ENCODE peak calls at places on chromosome 19, in six cellular contexts. J is breast epithelium, P is GM12891, A is HCT116, M is spleen, X is SK-N-SH. K is an unnamed sample.

GRCh38 chr19:16161848-16162247 is 11.5 kb downstream of the CIB3 start:
- DNase-seq in P (no peak), J (no peak), M (no peak), A (peak), X (no peak), K (no peak)

GRCh38 chr19:34505321-34506025 is 23.9 kb downstream of the WTIP start:
- DNase-seq in J (no peak), A (no peak), M (no peak), X (peak), P (no peak), K (no peak)

GRCh38 chr19:46299004-46299509 is 2.2 kb downstream of the HIF3A start:
- DNase-seq in P (no peak), M (peak), X (peak), J (peak), A (peak), K (peak)

GRCh38 chr19:41175825-41176734 is 16.9 kb upstream of the CYP2S1 start:
- DNase-seq in A (peak), M (no peak), X (no peak), J (no peak), P (no peak), K (peak)

GRCh38 chr19:23283925-23284324 is 33.7 kb upstream of the ZNF724 start:
- DNase-seq in M (no peak), X (peak), J (peak), P (peak), A (peak), K (no peak)

GRCh38 chr19:30107351-30107750 is 165.3 kb downstream of the URI1 start:
- DNase-seq in M (peak), X (no peak), P (no peak), A (no peak), J (no peak), K (no peak)

GRCh38 chr19:16155128-16155527 is 11.6 kb downstream of the HSH2D start:
- DNase-seq in J (no peak), P (no peak), A (no peak), X (no peak), M (no peak), K (no peak)

GRCh38 chr19:51439021-51439465 is 19.2 kb downstream of the SIGLEC8 start:
- DNase-seq in X (no peak), A (no peak), J (no peak), M (peak), P (no peak), K (no peak)

GRCh38 chr19:55673465-55673864 is 1.6 kb upstream of the EPN1 start:
- DNase-seq in P (no peak), X (no peak), A (no peak), J (no peak), M (no peak), K (no peak)

GRCh38 chr19:45901912-45902650 is at the start of gene MYPOP:
- DNase-seq in J (no peak), X (peak), P (no peak), M (no peak), A (no peak), K (no peak)

GRCh38 chr19:29878973-29879654 is 62.9 kb upstream of the URI1 start:
- DNase-seq in J (peak), A (peak), M (peak), P (no peak), X (peak), K (no peak)

GRCh38 chr19:47729468-47729798 is 15.9 kb upstream of the NOP53 start:
- DNase-seq in P (no peak), M (no peak), A (peak), X (no peak), J (peak), K (peak)

GRCh38 chr19:33297401-33298145 is 4.8 kb downstream of the CEBPA start:
- DNase-seq in A (no peak), X (peak), P (no peak), J (peak), M (peak), K (peak)

GRCh38 chr19:1997353-1998233 is 17.9 kb downstream of the BTBD2 start:
- DNase-seq in X (no peak), M (no peak), A (no peak), P (no peak), J (no peak), K (no peak)
- TF ChIP-seq POLR2AphosphoS5 in X (no peak), M (no peak), A (no peak), P (no peak), J (no peak), K (no peak)

GRCh38 chr19:13838943-13839192 is 38.1 kb upstream of the NANOS3 start:
- DNase-seq in M (no peak), A (no peak), J (no peak), X (peak), P (no peak), K (no peak)

GRCh38 chr19:13834308-13834790 is 39.1 kb downstream of the ZSWIM4 start:
- DNase-seq in J (no peak), M (no peak), P (no peak), X (no peak), A (no peak), K (no peak)

GRCh38 chr19:13833330-13834265 is 38.4 kb downstream of the ZSWIM4 start:
- DNase-seq in X (peak), P (peak), M (peak), A (no peak), J (peak), K (peak)

GRCh38 chr19:13838071-13838942 is 38.6 kb upstream of the NANOS3 start:
- DNase-seq in M (no peak), A (no peak), X (no peak), P (no peak), J (no peak), K (no peak)

GRCh38 chr19:13835791-13836723 is 40.8 kb downstream of the ZSWIM4 start:
- DNase-seq in J (no peak), X (no peak), M (peak), P (no peak), A (no peak), K (peak)
- TF ChIP-seq POLR2AphosphoS5 in J (peak), X (no peak), M (peak), P (no peak), A (no peak), K (peak)

GRCh38 chr19:18194208-18194530 is 1.2 kb downstream of the MPV17L2 start:
- DNase-seq in P (no peak), M (no peak), J (no peak), X (no peak), A (no peak), K (no peak)
- TF ChIP-seq POLR2AphosphoS5 in P (no peak), M (no peak), J (no peak), X (no peak), A (no peak), K (no peak)

GRCh38 chr19:4575267-4575793 is 15.8 kb upstream of the SEMA6B start:
- DNase-seq in X (peak), A (no peak), P (no peak), J (no peak), M (no peak), K (peak)
- TF ChIP-seq POLR2AphosphoS5 in X (no peak), A (no peak), P (no peak), J (peak), M (peak), K (peak)

GRCh38 chr19:44723952-44724319 is 24.6 kb upstream of the BCL3 start:
- DNase-seq in J (peak), M (peak), A (peak), X (peak), P (peak), K (peak)

GRCh38 chr19:44726465-44726864 is 22.0 kb upstream of the BCL3 start:
- DNase-seq in P (no peak), A (no peak), J (no peak), X (no peak), M (no peak), K (no peak)

GRCh38 chr19:44725684-44726083 is 22.8 kb upstream of the BCL3 start:
- DNase-seq in X (no peak), P (no peak), A (no peak), J (no peak), M (no peak), K (no peak)

GRCh38 chr19:44723299-44723951 is 24.5 kb downstream of the CEACAM16 start:
- DNase-seq in X (no peak), P (no peak), A (no peak), J (no peak), M (peak), K (no peak)

GRCh38 chr19:44725251-44725650 is 23.3 kb upstream of the BCL3 start:
- DNase-seq in M (peak), A (no peak), J (no peak), P (no peak), X (no peak), K (peak)
- TF ChIP-seq POLR2AphosphoS5 in M (no peak), A (no peak), J (no peak), P (no peak), X (no peak), K (peak)

GRCh38 chr19:1125601-1126533 is 22.1 kb downstream of the GPX4 start:
- DNase-seq in M (no peak), X (no peak), A (no peak), J (no peak), P (no peak), K (peak)
- TF ChIP-seq POLR2AphosphoS5 in M (no peak), X (no peak), A (no peak), J (no peak), P (no peak), K (no peak)

GRCh38 chr19:7874080-7874856 is at the start of gene PRR36:
- DNase-seq in J (peak), M (no peak), P (no peak), A (no peak), X (peak), K (peak)
- TF ChIP-seq POLR2AphosphoS5 in J (no peak), M (no peak), P (no peak), A (no peak), X (no peak), K (no peak)

GRCh38 chr19:53977991-53978731 is 13.3 kb upstream of the CACNG6 start:
- DNase-seq in P (no peak), M (no peak), J (no peak), A (peak), X (peak), K (no peak)

GRCh38 chr19:53978975-53979801 is 12.2 kb upstream of the CACNG6 start:
- DNase-seq in J (no peak), X (no peak), P (no peak), A (no peak), M (no peak), K (no peak)

GRCh38 chr19:53981408-53981998 is 9.9 kb upstream of the CACNG6 start:
- DNase-seq in J (no peak), X (no peak), M (no peak), A (no peak), P (no peak), K (no peak)

GRCh38 chr19:53980553-53981407 is 10.7 kb upstream of the CACNG6 start:
- DNase-seq in M (no peak), X (peak), A (peak), P (no peak), J (no peak), K (no peak)

DNA sequence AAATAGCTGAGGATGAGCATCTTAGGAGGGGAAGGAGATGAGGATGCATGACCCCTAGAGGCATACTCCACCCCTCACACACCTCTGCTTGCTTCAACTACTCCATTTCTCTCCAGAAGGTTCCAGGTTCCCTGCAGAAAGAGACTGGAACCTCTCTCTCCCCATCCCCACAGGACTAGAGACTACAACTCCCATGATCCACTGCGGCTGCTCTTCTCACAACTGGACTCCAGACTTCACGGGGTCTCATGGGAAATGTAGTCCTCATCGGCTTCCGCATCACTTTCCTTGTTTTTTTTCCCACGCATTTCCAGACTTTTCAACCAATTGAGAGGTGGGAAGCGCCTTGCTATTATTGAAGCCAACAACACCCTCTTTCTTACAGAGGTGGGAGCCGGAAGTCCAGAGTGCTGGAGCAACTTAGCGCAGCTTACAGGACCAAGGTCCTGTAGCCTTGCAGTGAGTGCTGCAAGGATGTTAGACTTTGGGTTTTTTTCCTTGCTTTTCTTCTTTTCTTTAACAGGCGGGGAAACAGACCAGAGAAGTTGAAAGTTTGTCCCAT is 13.9 kb upstream of the CACNG6 start:
- DNase-seq in M (no peak), A (peak), X (peak), J (no peak), P (no peak), K (no peak)
- TF ChIP-seq POLR2AphosphoS5 in M (no peak), A (no peak), X (peak), J (no peak), P (no peak), K (no peak)

GRCh38 chr19:18591735-18592385 is 3.3 kb downstream of the REX1BD start:
- DNase-seq in P (no peak), M (no peak), J (no peak), A (no peak), X (peak), K (peak)

GRCh38 chr19:18589380-18590272 is 1.0 kb downstream of the REX1BD start:
- DNase-seq in P (no peak), M (peak), A (peak), X (peak), J (peak), K (peak)

GRCh38 chr19:18588611-18589379 is at the start of gene REX1BD:
- DNase-seq in P (peak), X (peak), J (peak), A (no peak), M (peak), K (peak)

GRCh38 chr19:18587962-18588610 is 512 bp upstream of the REX1BD start:
- DNase-seq in J (no peak), M (no peak), A (no peak), X (no peak), P (no peak), K (no peak)

DNA sequence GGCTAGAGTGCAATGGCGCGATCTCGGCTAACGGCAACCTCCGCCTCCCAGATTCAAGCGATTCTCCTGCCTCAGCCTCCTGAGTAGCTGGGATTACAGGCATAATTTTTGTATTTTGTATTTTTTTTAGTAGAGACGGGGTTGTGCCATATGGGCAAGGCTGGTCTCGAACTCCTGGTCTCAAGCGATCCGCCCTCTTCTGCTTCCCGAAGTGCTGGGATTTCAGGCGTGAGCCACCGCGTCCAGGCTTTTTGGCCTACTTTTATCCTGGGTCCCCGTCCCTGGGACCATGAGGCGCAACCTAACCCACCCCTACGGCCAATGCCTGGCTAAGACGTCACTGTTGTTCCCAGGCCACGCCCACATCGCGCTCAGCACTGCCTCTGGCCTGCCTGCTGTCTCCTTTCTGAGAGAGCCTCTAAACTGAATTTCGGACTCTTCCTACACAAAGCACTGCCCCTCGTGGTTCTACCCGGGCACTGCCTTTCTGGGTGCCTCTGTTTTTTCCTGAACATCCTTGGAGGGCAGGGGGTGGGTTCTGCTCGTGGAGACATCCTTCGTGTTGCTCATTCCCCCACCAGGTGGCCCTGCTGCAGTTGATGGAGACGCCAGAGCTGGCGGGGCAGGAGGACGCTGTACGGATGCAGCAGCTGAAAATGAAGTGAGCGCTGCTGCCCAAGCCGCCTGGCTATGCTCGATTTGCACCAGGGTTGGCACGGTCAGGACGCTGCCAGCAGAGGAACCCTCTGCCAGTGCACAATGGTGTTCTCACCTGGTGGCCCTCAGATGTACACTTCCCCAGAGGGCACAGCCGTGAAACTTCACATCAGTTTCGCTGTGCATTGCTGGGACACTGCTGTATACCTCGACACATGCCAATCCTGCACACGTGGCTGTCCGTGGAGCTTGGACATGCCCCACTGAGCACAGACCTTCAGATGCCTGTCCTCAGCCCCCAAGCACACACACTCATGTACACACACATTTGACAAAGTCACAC is 2.0 kb downstream of the REX1BD start:
- DNase-seq in J (no peak), A (peak), M (no peak), X (peak), P (no peak), K (peak)
- TF ChIP-seq POLR2AphosphoS5 in J (no peak), A (peak), M (no peak), X (peak), P (no peak), K (no peak)